ENCODE peak calls at places on chromosomes 1 and 21, in four cellular contexts. O is IMR-90, K is H1, S is H9. U is an unnamed sample.

GRCh38 chr1:27536767-27537166 is 46.8 kb upstream of the WASF2 start:
- DNase-seq in O (peak), K (no peak), S (peak), U (peak)

GRCh38 chr1:110200666-110201065 is 9.4 kb upstream of the KCNC4 start:
- DNase-seq in O (peak), K (no peak), S (no peak), U (peak)

GRCh38 chr1:234780112-234780511 is 170.1 kb upstream of the IRF2BP2 start:
- DNase-seq in O (no peak), K (no peak), S (no peak), U (no peak)

GRCh38 chr1:156200062-156200461 is 6.2 kb downstream of the SLC25A44 start:
- DNase-seq in O (no peak), K (no peak), S (no peak), U (no peak)

GRCh38 chr1:19493547-19493946 is 8.2 kb upstream of the CAPZB start:
- DNase-seq in O (no peak), K (no peak), S (no peak), U (no peak)

GRCh38 chr1:169484107-169484506 is 1.6 kb downstream of the SLC19A2 start:
- DNase-seq in O (no peak), K (no peak), S (no peak), U (no peak)

GRCh38 chr1:25628741-25629421 is 12.3 kb downstream of the MAN1C1 start:
- DNase-seq in O (no peak), K (no peak), S (no peak), U (no peak)

GRCh38 chr1:10834770-10835412 is 38.4 kb upstream of the CASZ1 start:
- DNase-seq in O (no peak), K (no peak), S (peak), U (no peak)

GRCh38 chr1:15248238-15248637 is 1.2 kb downstream of the FHAD1 start:
- DNase-seq in O (no peak), K (no peak), S (no peak), U (no peak)

GRCh38 chr1:47663286-47663685 is 225.4 kb downstream of the FOXD2 start:
- DNase-seq in O (no peak), K (no peak), S (peak), U (no peak)

GRCh38 chr1:206975313-206975712 is 5.1 kb upstream of the FCAMR start:
- DNase-seq in O (no peak), K (no peak), S (no peak), U (no peak)

GRCh38 chr1:5744342-5744741 is 247.9 kb downstream of the NPHP4 start:
- DNase-seq in O (no peak), K (no peak), S (peak), U (no peak)

GRCh38 chr1:40840526-40841323 is 21.4 kb downstream of the CITED4 start:
- DNase-seq in O (no peak), K (no peak), S (no peak), U (no peak)

GRCh38 chr1:21624577-21625389 is 44.4 kb downstream of the RAP1GAP start:
- DNase-seq in O (no peak), K (no peak), S (no peak), U (no peak)

GRCh38 chr1:21621761-21622436 is 47.3 kb downstream of the RAP1GAP start:
- DNase-seq in O (no peak), K (no peak), S (no peak), U (no peak)

GRCh38 chr1:21621051-21621450 is 48.1 kb downstream of the RAP1GAP start:
- DNase-seq in O (no peak), K (no peak), S (no peak), U (no peak)

GRCh38 chr1:21623411-21623961 is 45.7 kb downstream of the RAP1GAP start:
- DNase-seq in O (no peak), K (no peak), S (no peak), U (no peak)

DNA sequence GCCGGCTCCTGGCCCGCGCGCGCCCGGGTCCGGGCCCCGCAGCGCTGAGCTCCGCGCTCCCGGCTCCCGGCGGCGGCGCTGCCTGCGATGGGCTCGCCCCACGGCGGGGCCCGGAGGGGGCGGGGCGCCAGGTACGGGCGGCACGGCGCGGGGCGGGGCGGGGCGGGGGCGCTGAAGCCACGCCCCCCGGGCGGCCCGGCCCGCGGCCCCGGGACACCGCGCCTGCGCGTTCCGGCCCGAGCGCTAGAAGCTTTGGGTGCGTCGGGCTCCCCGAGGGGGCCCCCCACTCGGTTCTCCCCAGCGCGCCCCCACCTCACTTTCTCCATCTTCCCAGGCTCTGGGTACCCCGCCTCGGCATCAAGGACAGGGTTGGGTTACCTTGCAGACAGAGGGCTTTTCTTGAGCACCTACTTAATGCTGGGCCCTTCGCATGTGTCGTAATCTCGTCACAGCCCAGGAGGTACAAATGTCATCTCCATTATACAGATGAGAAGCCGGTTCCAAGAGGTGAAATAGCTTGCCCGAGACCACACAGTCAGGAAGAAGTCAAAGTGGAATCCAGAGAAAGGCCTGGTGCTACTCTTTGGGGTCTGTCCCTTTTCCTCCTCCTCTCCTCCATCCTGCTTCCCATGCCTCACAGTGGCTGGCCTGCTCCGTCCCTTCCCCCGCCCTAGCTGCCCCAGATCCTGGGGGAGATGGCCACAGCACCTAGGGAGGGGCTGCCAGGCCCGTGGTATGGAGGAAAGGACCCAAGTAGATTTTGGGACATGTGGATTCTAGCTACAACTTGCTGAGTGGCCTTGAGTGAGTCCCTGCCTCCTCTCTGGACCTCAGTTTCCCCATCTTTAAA is 46.5 kb downstream of the RAP1GAP start:
- DNase-seq in O (no peak), K (no peak), S (peak), U (no peak)
- H2BK15ac ChIP-seq in O (no peak), K (no peak), S (no peak), U (no peak)

GRCh38 chr1:94486990-94487389 is 54.6 kb downstream of the F3 start:
- DNase-seq in O (no peak), K (no peak), S (no peak), U (no peak)
- H2BK120ac ChIP-seq in O (no peak), K (no peak), S (no peak), U (no peak)

GRCh38 chr21:26843912-26844257 is 1.3 kb downstream of the ADAMTS1 start:
- DNase-seq in O (peak), K (no peak), S (no peak), U (no peak)
- H4K5ac ChIP-seq in O (peak), K (no peak), S (no peak), U (no peak)

GRCh38 chr21:45981154-45981606 is 390 bp upstream of the COL6A1 start:
- DNase-seq in O (peak), K (no peak), S (peak), U (peak)
- H2BK15ac ChIP-seq in O (peak), K (peak), S (no peak), U (no peak)

GRCh38 chr21:26900980-26901379 is 55.8 kb upstream of the ADAMTS1 start:
- DNase-seq in O (no peak), K (no peak), S (no peak), U (no peak)
- H2BK120ac ChIP-seq in O (peak), K (no peak), S (no peak), U (no peak)

GRCh38 chr1:170660281-170660713 is 3.6 kb upstream of the PRRX1 start:
- DNase-seq in O (no peak), K (no peak), S (peak), U (peak)
- H4K5ac ChIP-seq in O (no peak), K (no peak), S (no peak), U (no peak)

U was measured in mesendoderm.